ENCODE peak calls at places on chromosomes 3 and 15, in eight cellular contexts. One of them, this sample, is unnamed.

GRCh38 chr3:153080778-153081240 is 81.2 kb upstream of the RAP2B start:
- DNase-seq in ACHN: no peak
- DNase-seq in substantia nigra: no peak
- DNase-seq in activated CD4-positive, alpha-beta T cell treated with anti-CD3 and anti-CD28 coated beads, Interleukin-2, amount 50 U/mL, for 24 hours: no peak
- DNase-seq in HCT116: no peak
- DNase-seq in memory B cell: no peak
- DNase-seq in NAMALWA: no peak
- DNase-seq in ELR: no peak
- DNase-seq in this sample: no peak

GRCh38 chr15:27701956-27702355 is 397.2 kb downstream of the OCA2 start:
- DNase-seq in activated CD4-positive, alpha-beta T cell treated with anti-CD3 and anti-CD28 coated beads, Interleukin-2, amount 50 U/mL, for 24 hours: no peak
- DNase-seq in substantia nigra: no peak
- DNase-seq in NAMALWA: no peak
- DNase-seq in memory B cell: no peak
- DNase-seq in ELR: no peak
- DNase-seq in HCT116: no peak
- DNase-seq in ACHN: no peak
- DNase-seq in this sample: no peak

GRCh38 chr15:90059208-90059985 is 42.9 kb downstream of the IDH2 start:
- DNase-seq in HCT116: no peak
- DNase-seq in memory B cell: peak; percentile 89
- DNase-seq in substantia nigra: no peak
- DNase-seq in ACHN: no peak
- DNase-seq in activated CD4-positive, alpha-beta T cell treated with anti-CD3 and anti-CD28 coated beads, Interleukin-2, amount 50 U/mL, for 24 hours: peak; percentile 73
- DNase-seq in ELR: no peak
- DNase-seq in NAMALWA: peak; percentile 90
- DNase-seq in this sample: peak; percentile 80

GRCh38 chr3:188531210-188531609 is 377.3 kb downstream of the LPP start:
- DNase-seq in memory B cell: no peak
- DNase-seq in NAMALWA: no peak
- DNase-seq in ACHN: no peak
- DNase-seq in ELR: peak; percentile 92
- DNase-seq in HCT116: no peak
- DNase-seq in activated CD4-positive, alpha-beta T cell treated with anti-CD3 and anti-CD28 coated beads, Interleukin-2, amount 50 U/mL, for 24 hours: no peak
- DNase-seq in substantia nigra: no peak
- DNase-seq in this sample: no peak

GRCh38 chr3:4533489-4534443 is 40.6 kb downstream of the ITPR1 start:
- DNase-seq in HCT116: no peak
- DNase-seq in ELR: no peak
- DNase-seq in substantia nigra: no peak
- DNase-seq in memory B cell: no peak
- DNase-seq in activated CD4-positive, alpha-beta T cell treated with anti-CD3 and anti-CD28 coated beads, Interleukin-2, amount 50 U/mL, for 24 hours: no peak
- DNase-seq in ACHN: no peak
- DNase-seq in NAMALWA: no peak
- DNase-seq in this sample: peak; percentile 54

GRCh38 chr3:48273594-48274211 is 32.8 kb downstream of the ZNF589 start:
- DNase-seq in HCT116: peak; percentile 56
- DNase-seq in ACHN: peak; percentile 61
- DNase-seq in NAMALWA: peak; percentile 63
- DNase-seq in memory B cell: peak; percentile 59
- DNase-seq in activated CD4-positive, alpha-beta T cell treated with anti-CD3 and anti-CD28 coated beads, Interleukin-2, amount 50 U/mL, for 24 hours: peak; percentile 48
- DNase-seq in substantia nigra: no peak
- DNase-seq in ELR: peak; percentile 70
- DNase-seq in this sample: peak; percentile 9

GRCh38 chr3:13463618-13464400 is 16.3 kb upstream of the HDAC11 start:
- DNase-seq in HCT116: no peak
- DNase-seq in activated CD4-positive, alpha-beta T cell treated with anti-CD3 and anti-CD28 coated beads, Interleukin-2, amount 50 U/mL, for 24 hours: no peak
- DNase-seq in ELR: no peak
- DNase-seq in ACHN: no peak
- DNase-seq in memory B cell: no peak
- DNase-seq in substantia nigra: no peak
- DNase-seq in NAMALWA: no peak
- DNase-seq in this sample: no peak

GRCh38 chr15:42577514-42578031 is 2.2 kb downstream of the STARD9 start:
- DNase-seq in ACHN: no peak
- DNase-seq in NAMALWA: no peak
- DNase-seq in ELR: no peak
- DNase-seq in HCT116: no peak
- DNase-seq in activated CD4-positive, alpha-beta T cell treated with anti-CD3 and anti-CD28 coated beads, Interleukin-2, amount 50 U/mL, for 24 hours: no peak
- DNase-seq in substantia nigra: no peak
- DNase-seq in memory B cell: no peak
- DNase-seq in this sample: no peak

GRCh38 chr3:177385831-177386301 is 188.6 kb upstream of the TBL1XR1 start:
- DNase-seq in ACHN: no peak
- DNase-seq in memory B cell: no peak
- DNase-seq in ELR: peak; percentile 50
- DNase-seq in activated CD4-positive, alpha-beta T cell treated with anti-CD3 and anti-CD28 coated beads, Interleukin-2, amount 50 U/mL, for 24 hours: no peak
- DNase-seq in HCT116: no peak
- DNase-seq in substantia nigra: no peak
- DNase-seq in NAMALWA: no peak
- DNase-seq in this sample: no peak

GRCh38 chr15:68642491-68642845 is 63.7 kb downstream of the CORO2B start:
- DNase-seq in ACHN: no peak
- DNase-seq in ELR: peak; percentile 46
- DNase-seq in activated CD4-positive, alpha-beta T cell treated with anti-CD3 and anti-CD28 coated beads, Interleukin-2, amount 50 U/mL, for 24 hours: no peak
- DNase-seq in substantia nigra: no peak
- DNase-seq in memory B cell: no peak
- DNase-seq in NAMALWA: no peak
- DNase-seq in HCT116: no peak
- DNase-seq in this sample: no peak

GRCh38 chr3:148309390-148310035 is 388.2 kb upstream of the AGTR1 start:
- DNase-seq in ACHN: peak; percentile 37
- DNase-seq in HCT116: peak; percentile 45
- DNase-seq in substantia nigra: no peak
- DNase-seq in memory B cell: peak; percentile 6
- DNase-seq in activated CD4-positive, alpha-beta T cell treated with anti-CD3 and anti-CD28 coated beads, Interleukin-2, amount 50 U/mL, for 24 hours: no peak
- DNase-seq in ELR: peak; percentile 76
- DNase-seq in NAMALWA: peak; percentile 62
- DNase-seq in this sample: peak; percentile 10

GRCh38 chr3:137583256-137583655 is 180.9 kb upstream of the SOX14 start:
- DNase-seq in memory B cell: no peak
- DNase-seq in ELR: no peak
- DNase-seq in ACHN: no peak
- DNase-seq in substantia nigra: no peak
- DNase-seq in HCT116: no peak
- DNase-seq in activated CD4-positive, alpha-beta T cell treated with anti-CD3 and anti-CD28 coated beads, Interleukin-2, amount 50 U/mL, for 24 hours: no peak
- DNase-seq in NAMALWA: no peak
- DNase-seq in this sample: no peak

This sample was measured in KG1.